ENCODE peak calls at places on chromosomes 2 and 18, in seven cellular contexts. J is CD8-positive, alpha-beta T cell; U is endodermal cell; P is ovary; G is GM23338; E is keratinocyte; R is left ventricle myocardium inferior. K is an unnamed sample. For H3K4me1, the result is how much of the 10 kb centered on the place peaks cover.

GRCh38 chr2:46097714-46098480 is 199.3 kb upstream of the EPAS1 start:
- DNase-seq in R (no peak), U (no peak), J (no peak), E (peak), G (no peak), P (peak), K (no peak)

GRCh38 chr18:62396381-62396780 is 71.3 kb downstream of the TNFRSF11A start:
- DNase-seq in J (no peak), R (no peak), U (no peak), G (no peak), P (no peak), E (no peak), K (no peak)

GRCh38 chr2:28451793-28452533 is 43.9 kb upstream of the PLB1 start:
- DNase-seq in P (no peak), E (no peak), R (no peak), G (no peak), J (no peak), U (no peak), K (no peak)

GRCh38 chr2:224008702-224009261 is 30.3 kb downstream of the SERPINE2 start:
- DNase-seq in R (no peak), J (no peak), G (peak), P (no peak), E (no peak), U (peak), K (no peak)

GRCh38 chr2:54657664-54658083 is 65.8 kb upstream of the EML6 start:
- DNase-seq in G (peak), R (peak), U (peak), J (peak), E (no peak), P (no peak), K (no peak)

GRCh38 chr2:9347411-9347853 is 75.9 kb downstream of the ITGB1BP1 start:
- DNase-seq in E (no peak), R (peak), P (no peak), U (no peak), J (no peak), G (no peak), K (peak)

GRCh38 chr2:854460-854859 is 96.2 kb upstream of the SNTG2 start:
- DNase-seq in U (peak), G (peak), J (no peak), R (peak), P (no peak), E (no peak), K (no peak)

GRCh38 chr18:59298871-59299270 is 19.6 kb downstream of the CPLX4 start:
- DNase-seq in G (no peak), U (no peak), E (no peak), P (no peak), R (no peak), J (no peak), K (peak)

GRCh38 chr2:210072922-210073509 is 70.6 kb downstream of the RPE start:
- DNase-seq in R (no peak), G (peak), J (no peak), P (no peak), E (no peak), U (no peak), K (no peak)

GRCh38 chr2:98334439-98335078 is 11.7 kb upstream of the CNGA3 start:
- DNase-seq in J (no peak), U (peak), P (no peak), R (no peak), E (peak), G (peak), K (no peak)

GRCh38 chr18:65706646-65707045 is 44.2 kb upstream of the CDH7 start:
- DNase-seq in U (peak), J (no peak), R (no peak), G (peak), E (no peak), P (no peak), K (no peak)

GRCh38 chr2:86238354-86238753 is 39.1 kb downstream of the MRPL35 start:
- DNase-seq in R (no peak), P (no peak), U (no peak), J (peak), E (no peak), G (no peak), K (no peak)

GRCh38 chr2:105252271-105252670 is 10.7 kb downstream of the GPR45 start:
- DNase-seq in R (no peak), G (peak), J (no peak), E (no peak), P (no peak), U (no peak), K (no peak)

GRCh38 chr2:152497481-152498052 is 162.6 kb downstream of the FMNL2 start:
- DNase-seq in G (no peak), P (no peak), R (no peak), U (no peak), J (no peak), E (no peak), K (no peak)

GRCh38 chr2:181025004-181025403 is 44.6 kb downstream of the UBE2E3 start:
- DNase-seq in R (no peak), E (no peak), U (no peak), P (no peak), G (no peak), J (no peak), K (no peak)

GRCh38 chr18:50953822-50954221 is 14.0 kb upstream of the ELAC1 start:
- DNase-seq in U (no peak), G (no peak), R (no peak), E (no peak), J (no peak), P (no peak), K (no peak)

GRCh38 chr2:30267576-30267975 is 36.2 kb downstream of the LBH start:
- DNase-seq in E (no peak), R (no peak), G (no peak), J (no peak), P (no peak), U (no peak), K (no peak)

GRCh38 chr2:30270166-30270565 is 38.8 kb downstream of the LBH start:
- DNase-seq in E (no peak), J (no peak), R (no peak), P (no peak), U (peak), G (no peak), K (no peak)

GRCh38 chr2:30271300-30271699 is 40.0 kb downstream of the LBH start:
- DNase-seq in G (no peak), J (no peak), R (no peak), U (peak), P (no peak), E (no peak), K (no peak)

GRCh38 chr2:30268296-30268871 is 37.0 kb downstream of the LBH start:
- DNase-seq in R (no peak), U (peak), J (no peak), E (no peak), P (no peak), G (no peak), K (no peak)

DNA sequence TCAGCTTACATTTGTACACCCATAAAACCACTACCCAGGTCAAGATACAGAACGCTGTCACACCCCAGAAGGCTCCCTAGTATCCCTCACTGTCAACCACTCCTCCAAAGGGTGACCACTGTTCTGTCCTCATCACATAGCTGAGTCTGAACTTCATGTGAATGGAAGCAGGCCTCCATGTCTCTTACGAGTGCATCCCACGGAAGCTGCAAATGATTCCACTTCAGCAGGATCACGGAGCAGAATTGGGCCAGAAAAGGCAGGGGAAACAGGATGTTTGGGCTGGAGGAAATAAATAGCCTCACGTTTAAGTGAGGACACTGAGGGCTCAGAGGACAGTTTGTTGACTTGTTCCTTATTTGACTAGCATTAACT is 38.4 kb downstream of the LBH start:
- DNase-seq in E (no peak), U (peak), J (no peak), G (no peak), P (no peak), R (no peak), K (no peak)
- H3K4me1 ChIP-seq in E (under half), U (under half), J (under half), G (under half), P (under half), R (half or more), K (under half)

GRCh38 chr2:158507141-158507540 is 50.4 kb downstream of the PKP4 start:
- DNase-seq in E (no peak), G (no peak), J (no peak), P (no peak), U (no peak), R (no peak), K (peak)
- H3K4me1 ChIP-seq in E (under half), G (under half), J (under half), P (under half), U (under half), R (under half), K (under half)

GRCh38 chr18:2970344-2970743 is 42.6 kb downstream of the LPIN2 start:
- DNase-seq in G (no peak), R (no peak), P (no peak), J (no peak), E (no peak), U (no peak), K (no peak)
- H3K4me1 ChIP-seq in G (under half), R (half or more), P (under half), J (half or more), E (under half), U (under half), K (half or more)

GRCh38 chr2:112646102-112646719 is 472 bp downstream of the SLC20A1 start:
- DNase-seq in U (no peak), P (no peak), E (no peak), J (no peak), R (no peak), G (peak), K (no peak)
- H3K4me1 ChIP-seq in U (under half), P (under half), E (under half), J (under half), R (half or more), G (under half), K (half or more)